ENCODE peak calls at places on chromosomes 16 and 17, in four cellular contexts. H is lung, B is cardiac muscle cell, L is IMR-90. G is an unnamed sample. For H3K4me1, the result is how much of the 10 kb centered on the place peaks cover.

GRCh38 chr17:34667656-34668055 is 88.3 kb downstream of the TMEM132E start:
- DNase-seq in H (no peak), B (no peak), L (no peak), G (no peak)

GRCh38 chr16:18933501-18933900 is 7.3 kb upstream of the SMG1 start:
- DNase-seq in H (no peak), B (no peak), L (no peak), G (no peak)

GRCh38 chr17:56158344-56158743 is 5.1 kb downstream of the ANKFN1 start:
- DNase-seq in H (no peak), B (no peak), L (no peak), G (no peak)

GRCh38 chr16:15523092-15523541 is 88.7 kb downstream of the BMERB1 start:
- DNase-seq in H (no peak), B (no peak), L (no peak), G (peak)

GRCh38 chr16:84209989-84210388 is 19.0 kb downstream of the ADAD2 start:
- DNase-seq in H (no peak), B (no peak), L (peak), G (no peak)

GRCh38 chr16:19515765-19516164 is 6.1 kb downstream of the GDE1 start:
- DNase-seq in H (no peak), B (no peak), L (peak), G (no peak)

GRCh38 chr16:56279914-56280313 is 88.6 kb downstream of the GNAO1 start:
- DNase-seq in H (no peak), B (no peak), L (no peak), G (no peak)

GRCh38 chr17:65876985-65877384 is 314.9 kb downstream of the CEP112 start:
- DNase-seq in H (no peak), B (no peak), L (no peak), G (no peak)

GRCh38 chr17:63405741-63406261 is 40.3 kb downstream of the CYB561 start:
- DNase-seq in H (no peak), B (peak), L (peak), G (peak)

GRCh38 chr16:49767414-49767813 is 88.5 kb downstream of the ZNF423 start:
- DNase-seq in H (no peak), B (no peak), L (no peak), G (no peak)

GRCh38 chr16:17949713-17950112 is 386.8 kb downstream of the NPIPA8 start:
- DNase-seq in H (no peak), B (no peak), L (no peak), G (no peak)

GRCh38 chr17:71085238-71086033 is 916.1 kb downstream of the KCNJ2 start:
- DNase-seq in H (peak), B (peak), L (no peak), G (no peak)

GRCh38 chr17:59154721-59155438 is at the start of gene SKA2:
- DNase-seq in H (peak), B (no peak), L (no peak), G (peak)

GRCh38 chr17:57902117-57902799 is 52.4 kb upstream of the MRPS23 start:
- DNase-seq in H (no peak), B (no peak), L (no peak), G (no peak)

GRCh38 chr16:71930013-71930563 is 34.8 kb downstream of the IST1 start:
- DNase-seq in H (no peak), B (no peak), L (peak), G (no peak)

GRCh38 chr17:38560503-38561318 is 45.0 kb downstream of the SRCIN1 start:
- DNase-seq in H (no peak), B (peak), L (peak), G (no peak)

GRCh38 chr16:58200398-58200797 is 2.5 kb upstream of the CSNK2A2 start:
- DNase-seq in H (no peak), B (no peak), L (no peak), G (no peak)

GRCh38 chr16:25006504-25007055 is 8.6 kb downstream of the ARHGAP17 start:
- DNase-seq in H (no peak), B (no peak), L (peak), G (no peak)

GRCh38 chr16:3065742-3066439 is 451 bp downstream of the IL32 start:
- DNase-seq in H (no peak), B (no peak), L (no peak), G (no peak)

GRCh38 chr16:84633622-84634021 is 14.7 kb upstream of the KLHL36 start:
- DNase-seq in H (no peak), B (no peak), L (no peak), G (no peak)

GRCh38 chr16:87626401-87626800 is 24.1 kb downstream of the JPH3 start:
- DNase-seq in H (no peak), B (no peak), L (no peak), G (no peak)

GRCh38 chr17:29347831-29348281 is 42.3 kb upstream of the TAOK1 start:
- DNase-seq in H (no peak), B (no peak), L (no peak), G (no peak)

GRCh38 chr16:89956511-89957213 is 8.1 kb downstream of the DEF8 start:
- DNase-seq in H (no peak), B (no peak), L (no peak), G (no peak)

GRCh38 chr17:79933863-79934652 is 94.8 kb upstream of the CBX4 start:
- DNase-seq in H (no peak), B (no peak), L (peak), G (no peak)

GRCh38 chr17:42424991-42425610 is 2.0 kb upstream of the CAVIN1 start:
- DNase-seq in H (no peak), B (no peak), L (peak), G (no peak)

GRCh38 chr17:74177018-74177450 is 26.4 kb upstream of the RPL38 start:
- DNase-seq in H (no peak), B (no peak), L (peak), G (no peak)

GRCh38 chr16:20385844-20386832 is 18.4 kb downstream of the PDILT start:
- DNase-seq in H (peak), B (peak), L (peak), G (peak)

GRCh38 chr16:66606000-66606751 is 1.7 kb downstream of the CMTM3 start:
- DNase-seq in H (no peak), B (no peak), L (no peak), G (no peak)

GRCh38 chr16:4935231-4935855 is 1.6 kb downstream of the PPL start:
- DNase-seq in H (peak), B (no peak), L (no peak), G (no peak)
- H3K4me3 ChIP-seq in H (peak), B (no peak), L (no peak), G (no peak)

GRCh38 chr16:4614571-4615388 is at the start of gene UBALD1:
- DNase-seq in H (peak), B (peak), L (peak), G (peak)
- H3K4me1 ChIP-seq in H (under half), B (under half), L (under half), G (under half)

GRCh38 chr16:88768041-88768876 is 16.8 kb downstream of the PIEZO1 start:
- DNase-seq in H (peak), B (peak), L (peak), G (peak)

GRCh38 chr16:88771294-88771772 is 13.7 kb downstream of the PIEZO1 start:
- DNase-seq in H (no peak), B (no peak), L (no peak), G (no peak)

GRCh38 chr16:88769617-88770458 is 15.2 kb downstream of the PIEZO1 start:
- DNase-seq in H (peak), B (peak), L (no peak), G (no peak)

GRCh38 chr16:88772871-88773811 is 11.9 kb downstream of the PIEZO1 start:
- DNase-seq in H (no peak), B (peak), L (peak), G (peak)

GRCh38 chr16:88770459-88771293 is 14.3 kb downstream of the PIEZO1 start:
- DNase-seq in H (peak), B (peak), L (peak), G (no peak)
- H3K4me3 ChIP-seq in H (no peak), B (no peak), L (no peak), G (peak)

GRCh38 chr17:2174048-2174447 is 119.1 kb downstream of the HIC1 start:
- DNase-seq in H (no peak), B (no peak), L (peak), G (no peak)
- H3K4me1 ChIP-seq in H (under half), B (half or more), L (half or more), G (under half)

GRCh38 chr17:15257316-15257925 is 7.7 kb downstream of the PMP22 start:
- DNase-seq in H (peak), B (peak), L (peak), G (peak)
- H3K4me3 ChIP-seq in H (no peak), B (no peak), L (no peak), G (no peak)